ENCODE peak calls at places on chromosomes 12 and 14, in five cellular contexts. One of them, this sample, is unnamed.

GRCh38 chr14:53509845-53510244 is 356.7 kb upstream of the DDHD1 start:
- ATAC-seq in RWPE2: peak; percentile 87
- ATAC-seq in heart right ventricle: peak; percentile 58
- ATAC-seq in GM23338: no peak
- ATAC-seq in lung: no peak
- ATAC-seq in this sample: peak; percentile 91

GRCh38 chr12:70695361-70696023 is 58.3 kb upstream of the PTPRB start:
- ATAC-seq in RWPE2: no peak
- ATAC-seq in heart right ventricle: no peak
- ATAC-seq in GM23338: no peak
- ATAC-seq in lung: no peak
- ATAC-seq in this sample: no peak

GRCh38 chr14:23345987-23346692 is 6.5 kb downstream of the SLC22A17 start:
- ATAC-seq in RWPE2: no peak
- ATAC-seq in heart right ventricle: peak; percentile 32
- ATAC-seq in GM23338: peak; percentile 80
- ATAC-seq in lung: no peak
- ATAC-seq in this sample: no peak

GRCh38 chr12:92574046-92574783 is 128.6 kb upstream of the PLEKHG7 start:
- ATAC-seq in RWPE2: peak; percentile 42
- ATAC-seq in heart right ventricle: no peak
- ATAC-seq in GM23338: peak; percentile 88
- ATAC-seq in lung: no peak
- ATAC-seq in this sample: no peak

GRCh38 chr14:24848427-24848826 is 201.5 kb downstream of the STXBP6 start:
- ATAC-seq in RWPE2: peak; percentile 31
- ATAC-seq in heart right ventricle: no peak
- ATAC-seq in GM23338: no peak
- ATAC-seq in lung: no peak
- ATAC-seq in this sample: no peak

GRCh38 chr14:92774563-92774962 is 19.5 kb upstream of the GOLGA5 start:
- ATAC-seq in RWPE2: no peak
- ATAC-seq in heart right ventricle: peak; percentile 31
- ATAC-seq in GM23338: no peak
- ATAC-seq in lung: no peak
- ATAC-seq in this sample: no peak

GRCh38 chr14:71931492-71932228 is 569 bp upstream of the RGS6 start:
- ATAC-seq in RWPE2: peak; percentile 24
- ATAC-seq in heart right ventricle: peak; percentile 40
- ATAC-seq in GM23338: peak; percentile 27
- ATAC-seq in lung: no peak
- ATAC-seq in this sample: no peak

GRCh38 chr14:30991408-30991807 is 34.0 kb upstream of the AP4S1 start:
- ATAC-seq in RWPE2: no peak
- ATAC-seq in heart right ventricle: no peak
- ATAC-seq in GM23338: no peak
- ATAC-seq in lung: no peak
- ATAC-seq in this sample: no peak

GRCh38 chr12:72995616-72996015 is 723.4 kb downstream of the TRHDE start:
- ATAC-seq in RWPE2: no peak
- ATAC-seq in heart right ventricle: no peak
- ATAC-seq in GM23338: no peak
- ATAC-seq in lung: no peak
- ATAC-seq in this sample: no peak

GRCh38 chr12:6539276-6540134 is 5.2 kb downstream of the GAPDH start:
- ATAC-seq in RWPE2: peak; percentile 3
- ATAC-seq in heart right ventricle: peak; percentile 5
- ATAC-seq in GM23338: peak; percentile 2
- ATAC-seq in lung: no peak
- ATAC-seq in this sample: no peak

GRCh38 chr14:91377700-91378652 is 39.6 kb downstream of the CCDC88C start:
- ATAC-seq in RWPE2: no peak
- ATAC-seq in heart right ventricle: no peak
- ATAC-seq in GM23338: no peak
- ATAC-seq in lung: no peak
- ATAC-seq in this sample: peak; percentile 22
- H3K4me3 ChIP-seq in RWPE2: no peak overlapping the region
- H3K4me3 ChIP-seq in heart right ventricle: no peak overlapping the region
- H3K4me3 ChIP-seq in GM23338: no peak overlapping the region
- H3K4me3 ChIP-seq in lung: no peak overlapping the region
- H3K4me3 ChIP-seq in this sample: no peak overlapping the region

GRCh38 chr12:53561590-53561953 is 54.3 kb upstream of the NPFF start:
- ATAC-seq in RWPE2: peak; percentile 96
- ATAC-seq in heart right ventricle: peak; percentile 33
- ATAC-seq in GM23338: no peak
- ATAC-seq in lung: peak; percentile 79
- ATAC-seq in this sample: no peak
- H3K27me3 ChIP-seq in RWPE2: no peaks in the 10 kb centered on the region
- H3K27me3 ChIP-seq in heart right ventricle: no peaks in the 10 kb centered on the region
- H3K27me3 ChIP-seq in GM23338: no peaks in the 10 kb centered on the region
- H3K27me3 ChIP-seq in lung: no peaks in the 10 kb centered on the region
- H3K27me3 ChIP-seq in this sample: no peaks in the 10 kb centered on the region

DNA sequence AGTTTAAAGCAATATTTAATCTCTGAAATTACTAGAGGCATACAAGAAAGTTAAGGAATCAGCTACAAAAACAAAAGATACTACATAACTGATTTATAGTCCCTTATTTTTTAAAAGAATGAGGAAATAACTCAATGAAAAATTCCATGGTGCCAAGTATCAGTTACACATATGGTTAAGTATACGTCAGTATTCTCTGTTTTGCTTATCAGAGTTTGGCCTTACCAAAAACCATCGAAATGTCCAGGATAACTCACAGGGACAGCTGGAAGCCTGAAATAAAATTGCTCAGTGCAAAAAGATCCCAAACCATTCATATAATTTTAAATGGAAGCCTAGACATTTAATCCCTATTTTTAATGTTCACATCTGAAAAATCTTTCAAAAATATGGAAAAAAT is 3.6 kb downstream of the CFL2 start:
- ATAC-seq in RWPE2: no peak
- ATAC-seq in heart right ventricle: no peak
- ATAC-seq in GM23338: no peak
- ATAC-seq in lung: no peak
- ATAC-seq in this sample: no peak
- H3K4me3 ChIP-seq in RWPE2: no peak overlapping the region
- H3K4me3 ChIP-seq in heart right ventricle: peak overlapping the region; percentile 9
- H3K4me3 ChIP-seq in GM23338: no peak overlapping the region
- H3K4me3 ChIP-seq in lung: no peak overlapping the region
- H3K4me3 ChIP-seq in this sample: peak overlapping the region; percentile 100

GRCh38 chr12:43332977-43333649 is 218.9 kb downstream of the ADAMTS20 start:
- ATAC-seq in RWPE2: peak; percentile 53
- ATAC-seq in heart right ventricle: no peak
- ATAC-seq in GM23338: no peak
- ATAC-seq in lung: no peak
- ATAC-seq in this sample: no peak
- H3K27me3 ChIP-seq in RWPE2: no peaks in the 10 kb centered on the region
- H3K27me3 ChIP-seq in heart right ventricle: no peaks in the 10 kb centered on the region
- H3K27me3 ChIP-seq in GM23338: no peaks in the 10 kb centered on the region
- H3K27me3 ChIP-seq in lung: no peaks in the 10 kb centered on the region
- H3K27me3 ChIP-seq in this sample: no peaks in the 10 kb centered on the region

GRCh38 chr14:90382491-90383125 is 14.2 kb upstream of the CALM1 start:
- ATAC-seq in RWPE2: peak; percentile 14
- ATAC-seq in heart right ventricle: peak; percentile 57
- ATAC-seq in GM23338: peak; percentile 3
- ATAC-seq in lung: peak; percentile 5
- ATAC-seq in this sample: peak; percentile 42

GRCh38 chr14:90383731-90384542 is 12.9 kb upstream of the CALM1 start:
- ATAC-seq in RWPE2: peak; percentile 30
- ATAC-seq in heart right ventricle: peak; percentile 56
- ATAC-seq in GM23338: peak; percentile 50
- ATAC-seq in lung: peak; percentile 55
- ATAC-seq in this sample: peak; percentile 22

GRCh38 chr14:90383126-90383730 is 13.6 kb upstream of the CALM1 start:
- ATAC-seq in RWPE2: peak; percentile 89
- ATAC-seq in heart right ventricle: peak; percentile 97
- ATAC-seq in GM23338: peak; percentile 87
- ATAC-seq in lung: peak; percentile 95
- ATAC-seq in this sample: peak; percentile 97

GRCh38 chr14:90381999-90382451 is 14.8 kb upstream of the CALM1 start:
- ATAC-seq in RWPE2: no peak
- ATAC-seq in heart right ventricle: no peak
- ATAC-seq in GM23338: peak; percentile 2
- ATAC-seq in lung: no peak
- ATAC-seq in this sample: no peak

DNA sequence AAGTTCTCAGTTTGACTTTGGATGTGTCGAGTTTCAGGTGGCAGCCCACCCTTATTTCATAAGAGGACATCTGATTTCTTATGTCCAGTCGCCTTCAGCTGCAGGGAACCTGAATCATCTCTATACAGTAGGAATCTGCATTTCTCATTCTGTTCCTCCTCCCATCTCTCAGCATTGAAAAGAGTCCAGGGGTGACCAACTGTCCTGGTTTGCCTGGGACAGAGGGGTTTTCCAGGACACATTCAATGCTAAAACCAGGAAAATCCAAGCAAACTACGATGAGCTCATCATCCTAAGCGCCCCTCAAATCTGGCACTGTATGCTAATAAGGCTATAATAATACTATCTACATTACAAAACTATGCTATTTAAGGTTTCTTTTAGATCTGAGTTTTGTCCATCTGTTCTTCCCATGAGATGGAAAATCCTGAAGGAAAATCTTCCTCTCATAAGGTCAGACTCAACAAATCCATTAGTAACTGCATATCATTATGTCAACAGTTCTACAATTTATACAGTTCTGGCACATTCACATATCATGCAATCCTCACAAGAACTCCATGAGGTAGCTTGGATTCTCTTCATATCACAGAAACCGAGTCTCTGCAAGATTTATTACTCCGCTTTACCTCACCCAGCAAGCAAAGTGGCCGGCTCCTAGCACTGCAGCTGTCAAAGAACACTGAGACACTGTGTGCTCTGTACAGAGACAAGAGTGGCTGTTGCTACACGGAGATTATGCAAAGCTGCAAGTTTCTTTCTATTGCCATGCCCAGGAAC is 15.6 kb upstream of the CALM1 start:
- ATAC-seq in RWPE2: no peak
- ATAC-seq in heart right ventricle: no peak
- ATAC-seq in GM23338: no peak
- ATAC-seq in lung: no peak
- ATAC-seq in this sample: no peak
- H3K4me3 ChIP-seq in RWPE2: no peak overlapping the region
- H3K4me3 ChIP-seq in heart right ventricle: no peak overlapping the region
- H3K4me3 ChIP-seq in GM23338: peak overlapping the region; percentile 69
- H3K4me3 ChIP-seq in lung: no peak overlapping the region
- H3K4me3 ChIP-seq in this sample: peak overlapping the region; percentile 57

GRCh38 chr12:53990311-53991076 is 5.5 kb downstream of the HOXC10 start:
- ATAC-seq in RWPE2: no peak
- ATAC-seq in heart right ventricle: no peak
- ATAC-seq in GM23338: no peak
- ATAC-seq in lung: no peak
- ATAC-seq in this sample: no peak

GRCh38 chr12:53986686-53987180 is 1.8 kb downstream of the HOXC10 start:
- ATAC-seq in RWPE2: no peak
- ATAC-seq in heart right ventricle: no peak
- ATAC-seq in GM23338: no peak
- ATAC-seq in lung: no peak
- ATAC-seq in this sample: no peak

GRCh38 chr12:53987748-53988147 is 2.8 kb downstream of the HOXC10 start:
- ATAC-seq in RWPE2: no peak
- ATAC-seq in heart right ventricle: no peak
- ATAC-seq in GM23338: no peak
- ATAC-seq in lung: no peak
- ATAC-seq in this sample: no peak

GRCh38 chr12:53989227-53990113 is 4.5 kb downstream of the HOXC10 start:
- ATAC-seq in RWPE2: no peak
- ATAC-seq in heart right ventricle: no peak
- ATAC-seq in GM23338: no peak
- ATAC-seq in lung: no peak
- ATAC-seq in this sample: no peak

DNA sequence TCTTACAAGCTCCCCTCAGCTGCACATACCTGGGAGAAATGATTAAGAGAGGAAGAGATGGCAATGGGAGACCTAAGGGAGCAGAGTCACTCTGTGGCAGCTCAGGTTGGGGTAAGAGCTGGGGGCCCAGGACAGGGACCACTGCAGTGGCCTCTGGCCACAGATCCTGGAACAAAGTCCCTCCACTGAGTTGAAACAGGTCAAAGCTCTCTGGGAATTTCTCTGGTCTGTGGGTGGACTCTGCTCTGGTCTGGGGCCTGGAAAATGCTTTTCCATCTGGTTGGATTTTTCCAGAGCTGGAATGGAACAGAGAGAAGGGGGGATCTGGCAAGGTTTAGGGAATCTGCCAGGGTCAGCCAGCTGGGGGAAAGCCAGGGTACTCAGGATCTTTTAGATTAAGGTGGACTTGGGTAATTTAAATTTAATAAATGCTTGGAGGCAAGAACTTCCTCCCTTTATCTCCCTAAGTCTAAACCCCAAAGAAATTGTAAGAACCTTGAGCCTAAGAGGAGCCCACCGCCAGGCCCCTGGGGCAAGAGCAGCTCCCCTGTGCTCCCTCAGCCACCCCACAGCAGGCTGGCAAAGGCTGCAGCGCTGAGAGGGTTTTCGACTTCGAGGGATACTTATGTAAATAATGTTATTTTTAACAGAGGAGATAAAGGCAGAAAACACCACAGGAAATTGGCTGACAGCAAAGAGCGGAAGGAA is 3.7 kb downstream of the HOXC10 start:
- ATAC-seq in RWPE2: no peak
- ATAC-seq in heart right ventricle: no peak
- ATAC-seq in GM23338: no peak
- ATAC-seq in lung: no peak
- ATAC-seq in this sample: no peak
- H3K27me3 ChIP-seq in RWPE2: peaks cover 93% of the 10 kb centered on the region
- H3K27me3 ChIP-seq in heart right ventricle: peaks cover 100% of the 10 kb centered on the region
- H3K27me3 ChIP-seq in GM23338: peaks cover 98% of the 10 kb centered on the region
- H3K27me3 ChIP-seq in lung: peaks cover 24% of the 10 kb centered on the region
- H3K27me3 ChIP-seq in this sample: peaks cover 100% of the 10 kb centered on the region

DNA sequence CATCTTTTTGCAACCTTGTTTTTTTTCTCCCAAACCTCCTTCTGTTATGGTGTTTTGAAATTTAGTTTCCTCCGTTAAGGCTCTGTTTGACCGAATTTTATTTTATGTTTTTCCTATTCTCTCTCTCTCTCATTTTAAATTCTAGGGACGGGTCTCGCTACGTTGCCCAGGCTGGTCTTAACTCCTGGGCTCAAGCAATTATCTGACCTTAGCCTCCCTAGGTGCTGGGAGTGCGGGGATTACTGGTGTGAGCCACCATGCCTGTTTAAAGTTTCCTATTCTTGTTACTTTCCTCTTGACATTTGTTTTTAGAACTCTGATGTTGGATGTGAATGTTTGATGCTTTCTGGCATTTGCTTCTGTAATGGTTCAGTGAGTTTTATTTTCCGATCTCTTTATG is 1.0 kb downstream of the ZC3H14 start:
- ATAC-seq in RWPE2: no peak
- ATAC-seq in heart right ventricle: no peak
- ATAC-seq in GM23338: no peak
- ATAC-seq in lung: no peak
- ATAC-seq in this sample: no peak
- H3K4me3 ChIP-seq in RWPE2: peak overlapping the region; percentile 94
- H3K4me3 ChIP-seq in heart right ventricle: peak overlapping the region; percentile 95
- H3K4me3 ChIP-seq in GM23338: peak overlapping the region; percentile 72
- H3K4me3 ChIP-seq in lung: peak overlapping the region; percentile 18
- H3K4me3 ChIP-seq in this sample: peak overlapping the region; percentile 97

This sample was measured in gastroesophageal sphincter.